ENCODE peak calls at places on chromosomes 6 and 20, in six cellular contexts. E, Z, A, P, S and B are unnamed samples.

GRCh38 chr6:132188865-132189264 is 212.4 kb downstream of the MOXD1 start:
- DNase-seq in E (no peak), Z (no peak), A (no peak), P (peak), S (no peak), B (no peak)

GRCh38 chr20:63454729-63455567 is 17.5 kb downstream of the KCNQ2 start:
- DNase-seq in E (no peak), Z (no peak), A (no peak), P (no peak), S (peak), B (no peak)

GRCh38 chr20:46070215-46070910 is 19.4 kb downstream of the NCOA5 start:
- DNase-seq in E (peak), Z (no peak), A (no peak), P (no peak), S (no peak), B (peak)

GRCh38 chr6:110683236-110683635 is 132.0 kb downstream of the CDK19 start:
- DNase-seq in E (no peak), Z (no peak), A (no peak), P (no peak), S (no peak), B (no peak)

GRCh38 chr6:154555075-154555677 is 44.7 kb upstream of the CNKSR3 start:
- DNase-seq in E (no peak), Z (no peak), A (no peak), P (no peak), S (no peak), B (no peak)

GRCh38 chr20:50450961-50451752 is 59.0 kb upstream of the PTPN1 start:
- DNase-seq in E (no peak), Z (no peak), A (peak), P (no peak), S (no peak), B (no peak)

GRCh38 chr6:110556317-110557115 is 80.1 kb upstream of the SLC22A16 start:
- DNase-seq in E (no peak), Z (no peak), A (no peak), P (no peak), S (no peak), B (no peak)

GRCh38 chr6:18308070-18308735 is 43.9 kb upstream of the DEK start:
- DNase-seq in E (peak), Z (no peak), A (no peak), P (no peak), S (no peak), B (peak)

GRCh38 chr6:71391126-71391525 is 102.5 kb downstream of the OGFRL1 start:
- DNase-seq in E (no peak), Z (no peak), A (no peak), P (no peak), S (no peak), B (no peak)

GRCh38 chr6:156885562-156885961 is 108.4 kb downstream of the ARID1B start:
- DNase-seq in E (no peak), Z (no peak), A (no peak), P (no peak), S (no peak), B (no peak)

GRCh38 chr6:7236312-7237209 is 76.4 kb downstream of the SSR1 start:
- DNase-seq in E (no peak), Z (no peak), A (no peak), P (no peak), S (no peak), B (no peak)

GRCh38 chr20:37907677-37908397 is 4.9 kb downstream of the VSTM2L start:
- DNase-seq in E (peak), Z (no peak), A (no peak), P (peak), S (no peak), B (peak)